ENCODE peak calls at places on chromosomes 7 and 10, in nine cellular contexts. W is body of pancreas, F is sigmoid colon, G is uterus, E is gastrocnemius medialis, M is A549, Z is transverse colon, N is testis, I is right lobe of liver. B is an unnamed sample.

GRCh38 chr7:144545330-144545729 is 141.8 kb upstream of the NOBOX start:
- DNase-seq in M (no peak), N (no peak), F (no peak), I (no peak), Z (no peak), W (no peak), G (no peak), E (no peak), B (no peak)

GRCh38 chr10:112151640-112152039 is 31.9 kb downstream of the GPAM start:
- DNase-seq in E (no peak), F (no peak), Z (no peak), I (no peak), W (no peak), M (no peak), G (no peak), N (no peak), B (no peak)

GRCh38 chr10:111598433-111599059 is 521.7 kb downstream of the ADRA2A start:
- DNase-seq in F (peak; percentile 69), W (peak; percentile 63), N (peak; percentile 82), I (no peak), E (peak; percentile 12), Z (peak; percentile 42), M (peak; percentile 13), G (peak; percentile 26), B (no peak)

GRCh38 chr7:51261950-51262795 is 54.4 kb downstream of the COBL start:
- DNase-seq in F (no peak), N (no peak), Z (peak; percentile 47), W (peak; percentile 60), I (no peak), G (no peak), M (no peak), E (no peak), B (no peak)

GRCh38 chr7:28136420-28136819 is 44.2 kb downstream of the JAZF1 start:
- DNase-seq in E (no peak), G (no peak), N (no peak), Z (no peak), M (no peak), W (no peak), F (no peak), I (no peak), B (no peak)

GRCh38 chr10:113169853-113170455 is 219.9 kb downstream of the TCF7L2 start:
- DNase-seq in G (no peak), I (no peak), N (no peak), Z (no peak), F (no peak), M (no peak), E (no peak), W (no peak), B (no peak)

GRCh38 chr7:143898810-143899209 is 3.2 kb downstream of the TCAF1 start:
- DNase-seq in M (no peak), G (no peak), E (no peak), W (no peak), F (no peak), I (no peak), N (no peak), Z (no peak), B (no peak)

GRCh38 chr7:47570649-47571050 is 11.3 kb downstream of the TNS3 start:
- DNase-seq in E (peak; percentile 48), Z (no peak), I (peak; percentile 19), M (no peak), W (peak; percentile 63), G (peak; percentile 82), F (peak; percentile 88), N (peak; percentile 76), B (no peak)

GRCh38 chr10:124605856-124606812 is 138.0 kb downstream of the FAM53B start:
- DNase-seq in N (no peak), E (no peak), F (no peak), I (peak; percentile 31), M (no peak), Z (no peak), W (no peak), G (no peak), B (no peak)

GRCh38 chr7:40105879-40106473 is 28.4 kb downstream of the MPLKIP start:
- DNase-seq in N (no peak), I (no peak), W (no peak), Z (no peak), E (no peak), F (no peak), G (no peak), M (no peak), B (no peak)

GRCh38 chr7:40232242-40232929 is 97.6 kb downstream of the SUGCT start:
- DNase-seq in F (no peak), I (no peak), W (peak; percentile 20), N (peak; percentile 47), M (peak; percentile 21), E (no peak), G (no peak), Z (peak; percentile 14), B (no peak)

GRCh38 chr10:11605807-11606408 is 5.5 kb downstream of the USP6NL start:
- DNase-seq in W (no peak), E (no peak), I (no peak), M (no peak), N (no peak), G (no peak), F (no peak), Z (no peak), B (no peak)

GRCh38 chr10:784759-785538 is 95.5 kb upstream of the DIP2C start:
- DNase-seq in E (peak; percentile 61), Z (peak; percentile 45), I (peak; percentile 59), F (peak; percentile 86), W (peak; percentile 70), N (peak; percentile 80), G (peak; percentile 60), M (peak; percentile 54), B (peak; percentile 30)

GRCh38 chr7:82382276-82382675 is 61.3 kb downstream of the CACNA2D1 start:
- DNase-seq in G (no peak), W (no peak), N (no peak), E (no peak), Z (no peak), I (no peak), M (no peak), F (no peak), B (no peak)

GRCh38 chr10:13987472-13987871 is 343.3 kb downstream of the FRMD4A start:
- DNase-seq in Z (no peak), F (no peak), W (no peak), G (no peak), N (no peak), E (no peak), M (no peak), I (no peak), B (no peak)

GRCh38 chr7:151671514-151671913 is 151.8 kb upstream of the RHEB start:
- DNase-seq in I (peak; percentile 83), W (no peak), Z (no peak), M (no peak), E (no peak), G (no peak), N (no peak), F (no peak), B (no peak)

GRCh38 chr7:74032191-74032490 is 4.2 kb downstream of the ELN start:
- DNase-seq in E (peak; percentile 46), Z (no peak), N (peak; percentile 87), F (peak; percentile 93), I (no peak), W (peak; percentile 64), M (no peak), G (peak; percentile 76), B (no peak)

GRCh38 chr10:17348111-17349008 is 106.0 kb downstream of the ST8SIA6 start:
- DNase-seq in Z (peak; percentile 23), G (peak; percentile 75), W (peak; percentile 55), I (no peak), N (peak; percentile 78), M (peak; percentile 7), F (peak; percentile 70), E (peak; percentile 11), B (no peak)

DNA sequence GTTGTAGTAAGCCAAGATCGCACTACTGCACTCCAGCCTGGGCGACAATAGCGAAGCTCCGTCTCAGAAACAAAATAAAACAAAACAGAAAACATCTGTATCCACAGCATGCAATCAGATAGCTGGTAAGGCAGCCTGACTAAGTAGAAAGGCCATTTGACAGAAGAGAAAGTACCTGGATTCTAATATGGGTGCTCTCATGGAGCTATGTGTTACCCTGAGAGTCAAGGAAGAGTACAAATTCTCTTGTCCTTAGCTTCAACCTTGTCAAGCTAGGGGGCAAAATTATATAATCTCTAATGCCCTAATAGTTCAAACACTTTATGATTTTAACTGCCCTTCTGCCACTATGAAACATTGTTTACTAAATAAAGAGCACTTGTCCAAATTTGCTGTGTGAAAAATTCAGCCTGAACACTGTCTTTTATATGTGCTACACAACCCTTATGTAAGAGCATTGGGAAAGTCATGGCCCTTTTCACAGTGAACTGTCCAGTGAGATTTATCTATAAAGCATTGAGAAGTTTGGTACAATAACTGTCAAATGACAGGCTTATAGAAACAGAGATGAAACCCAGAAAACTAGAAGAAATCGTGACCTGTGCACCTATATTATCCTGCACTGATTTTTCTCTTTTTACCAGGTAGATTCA is 51.2 kb upstream of the PRKG1 start:
- DNase-seq in M (no peak), N (no peak), I (no peak), E (no peak), G (no peak), W (no peak), Z (no peak), F (no peak), B (no peak)
- H3K4me3 ChIP-seq in M (no peak overlapping the region), N (no peak overlapping the region), I (no peak overlapping the region), E (no peak overlapping the region), G (no peak overlapping the region), W (no peak overlapping the region), Z (no peak overlapping the region), F (no peak overlapping the region), B (no peak overlapping the region)

GRCh38 chr7:56033671-56034432 is 17.4 kb downstream of the PSPH start:
- DNase-seq in G (peak; percentile 31), W (peak; percentile 41), F (peak; percentile 69), I (peak; percentile 72), N (peak; percentile 62), M (peak; percentile 75), E (peak; percentile 23), Z (peak; percentile 70), B (peak; percentile 86)
- TF ChIP-seq CTCF in G (no peak), W (peak; percentile 44), F (no peak), I (peak; percentile 16), N (peak; percentile 12), M (peak; percentile 6), E (peak; percentile 19), Z (peak; percentile 34), B (no peak)

GRCh38 chr7:87219545-87220025 is at the start of gene TMEM243:
- DNase-seq in F (peak; percentile 86), M (peak; percentile 53), Z (peak; percentile 86), E (peak; percentile 48), G (peak; percentile 73), W (peak; percentile 68), N (peak; percentile 80), I (peak; percentile 86), B (peak; percentile 96)
- TF ChIP-seq POLR2A in F (peak; percentile 25), M (peak; percentile 32), Z (peak; percentile 74), E (peak; percentile 21), G (peak; percentile 11), W (peak; percentile 42), N (no peak), I (peak; percentile 53), B (no peak)

DNA sequence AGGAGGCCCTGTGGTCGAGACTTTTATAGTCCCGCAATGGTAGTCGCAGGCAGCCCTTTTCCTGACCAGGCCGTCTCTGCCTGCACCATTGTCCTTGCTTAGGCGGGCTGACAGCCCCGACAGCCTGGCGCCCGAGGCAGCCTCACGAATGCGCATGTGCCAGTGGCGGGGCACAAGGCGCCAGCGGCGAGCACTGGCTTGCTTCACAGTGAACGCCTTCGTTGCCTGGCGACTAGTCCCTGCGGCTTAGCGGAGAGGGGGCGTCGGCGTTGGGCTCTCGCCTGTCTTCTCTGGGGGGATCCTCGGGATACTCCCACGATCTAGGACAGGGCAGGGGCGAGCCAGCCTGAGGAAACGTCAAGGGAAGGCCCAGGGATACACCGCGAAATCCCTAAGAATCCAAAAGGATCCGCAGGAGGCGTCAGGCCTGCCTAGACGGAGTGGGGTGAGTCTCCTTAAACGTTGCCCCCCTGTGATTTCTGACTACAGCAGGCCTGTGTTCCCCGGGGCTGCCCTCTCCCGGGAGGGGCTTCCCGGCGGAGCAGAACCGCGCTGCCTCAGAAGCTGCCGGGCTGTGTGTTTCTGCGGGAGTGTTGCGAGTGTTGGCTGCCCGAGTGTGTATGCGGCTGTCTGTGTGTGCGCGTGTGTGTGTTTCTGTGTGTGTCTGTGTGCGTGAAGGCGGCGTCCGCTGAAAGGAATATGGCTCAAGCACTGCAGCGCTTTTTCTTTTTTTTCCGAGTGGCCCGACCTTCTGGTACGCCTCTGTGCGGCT is 20.5 kb upstream of the ZNF273 start:
- DNase-seq in W (peak; percentile 68), Z (peak; percentile 26), E (peak; percentile 58), F (peak; percentile 86), I (no peak), G (peak; percentile 58), N (peak; percentile 75), M (no peak), B (peak; percentile 89)
- H3K4me3 ChIP-seq in W (no peak overlapping the region), Z (peak overlapping the region; percentile 46), E (peak overlapping the region; percentile 40), F (peak overlapping the region; percentile 52), I (peak overlapping the region; percentile 39), G (peak overlapping the region; percentile 29), N (peak overlapping the region; percentile 56), M (no peak overlapping the region), B (peak overlapping the region; percentile 50)

B was measured in lower leg skin.